ENCODE peak calls at places on chromosomes 3 and 15, in four cellular contexts. X is K562, N is fibroblast of lung, M is GM23248. R is an unnamed sample.

GRCh38 chr3:183613366-183614293 is 21.8 kb upstream of the KLHL24 start:
- DNase-seq in X (no peak), N (no peak), M (peak), R (no peak)

GRCh38 chr15:100718075-100718980 is 115.9 kb downstream of the ASB7 start:
- DNase-seq in M (no peak), X (no peak), N (no peak), R (no peak)

GRCh38 chr3:188817103-188817919 is 354.5 kb upstream of the TPRG1 start:
- DNase-seq in X (no peak), N (no peak), M (no peak), R (no peak)

GRCh38 chr3:155960060-155960459 is 89.6 kb downstream of the GMPS start:
- DNase-seq in X (no peak), N (peak), M (peak), R (no peak)

GRCh38 chr3:170622369-170623159 is 36.7 kb upstream of the SLC7A14 start:
- DNase-seq in X (peak), N (peak), M (peak), R (peak)

GRCh38 chr3:10238330-10238995 is 9.8 kb upstream of the TATDN2 start:
- DNase-seq in X (peak), N (no peak), M (no peak), R (no peak)

GRCh38 chr15:63381301-63382192 is at the start of gene CA12:
- DNase-seq in X (no peak), N (peak), M (peak), R (peak)

GRCh38 chr3:169133178-169134161 is 530.0 kb downstream of the MECOM start:
- DNase-seq in X (no peak), M (peak), N (peak), R (peak)

GRCh38 chr3:64223809-64224570 is 1.3 kb downstream of the PRICKLE2 start:
- DNase-seq in N (peak), M (peak), X (no peak), R (no peak)

GRCh38 chr15:39497759-39498565 is 82.9 kb upstream of the THBS1 start:
- DNase-seq in N (no peak), X (no peak), M (peak), R (no peak)

GRCh38 chr15:88792342-88793282 is 10.6 kb upstream of the ACAN start:
- DNase-seq in N (no peak), M (no peak), X (no peak), R (no peak)

GRCh38 chr3:2967851-2968250 is 142.3 kb downstream of the IL5RA start:
- DNase-seq in M (no peak), N (no peak), X (no peak), R (no peak)

GRCh38 chr3:156472150-156472549 is 82.8 kb downstream of the SSR3 start:
- DNase-seq in N (no peak), X (no peak), M (no peak), R (peak)

GRCh38 chr15:40295297-40295696 is 12.4 kb upstream of the ANKRD63 start:
- DNase-seq in X (no peak), M (no peak), N (no peak), R (no peak)

GRCh38 chr3:30586091-30586805 is 20.2 kb upstream of the TGFBR2 start:
- DNase-seq in M (peak), X (no peak), N (peak), R (no peak)

GRCh38 chr3:184295771-184296170 is 3.3 kb upstream of the PSMD2 start:
- DNase-seq in M (no peak), N (no peak), X (no peak), R (no peak)

GRCh38 chr15:52139599-52140462 is 27.3 kb upstream of the BCL2L10 start:
- DNase-seq in N (peak), X (peak), M (peak), R (peak)

DNA sequence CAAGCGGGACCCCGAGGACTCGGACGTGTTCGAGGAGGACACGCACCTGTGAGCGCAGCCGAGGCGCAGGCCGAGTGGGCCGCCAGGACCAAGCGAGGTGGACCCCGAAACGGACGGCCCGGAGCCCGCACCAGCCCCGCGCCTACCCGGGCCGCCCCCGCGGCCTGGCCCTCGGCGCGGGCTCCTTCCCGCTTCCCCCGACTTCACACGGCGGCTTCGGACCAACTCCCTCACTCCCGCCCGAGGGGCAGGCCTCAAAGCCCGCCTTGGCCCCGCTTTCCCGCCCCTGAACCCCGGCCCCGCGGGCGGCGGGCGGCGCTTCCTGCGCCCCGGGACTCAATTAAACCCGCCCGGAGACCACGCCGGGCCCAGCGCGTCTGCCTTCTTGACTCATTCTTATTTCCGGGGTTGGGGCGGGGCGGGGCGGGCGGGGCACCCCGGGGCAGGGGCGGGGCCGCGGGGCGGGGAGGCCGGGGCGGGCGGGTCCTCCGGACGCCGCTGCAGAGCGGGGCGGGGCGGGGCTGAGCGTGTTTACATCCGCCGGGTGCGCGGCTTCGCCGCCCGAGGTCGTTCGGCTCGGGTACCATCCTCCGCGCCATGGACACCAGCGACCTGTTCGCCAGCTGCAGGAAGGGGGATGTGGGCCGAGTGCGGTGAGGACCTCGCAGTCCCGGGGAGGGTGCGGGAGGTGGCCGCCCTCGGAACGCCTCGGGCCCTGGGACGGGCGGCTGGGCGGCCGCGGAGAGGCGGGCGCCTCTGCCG is at the start of gene ABTB1:
- DNase-seq in N (peak), M (peak), X (peak), R (peak)
- H3K4me3 ChIP-seq in N (peak), M (peak), X (peak), R (peak)

GRCh38 chr15:68894208-68894607 is 36.1 kb upstream of the SPESP1 start:
- DNase-seq in X (no peak), N (no peak), M (no peak), R (no peak)
- TF ChIP-seq EZH2 in X (no peak), N (no peak), M (no peak), R (no peak)

GRCh38 chr3:114760679-114761078 is 386.4 kb downstream of the ZBTB20 start:
- DNase-seq in N (no peak), X (no peak), M (no peak), R (no peak)

GRCh38 chr3:114762144-114762543 is 384.9 kb downstream of the ZBTB20 start:
- DNase-seq in N (no peak), M (no peak), X (no peak), R (no peak)

GRCh38 chr3:114756506-114757279 is 390.4 kb downstream of the ZBTB20 start:
- DNase-seq in X (no peak), N (peak), M (peak), R (no peak)

GRCh38 chr3:114764056-114764492 is 383.0 kb downstream of the ZBTB20 start:
- DNase-seq in X (no peak), M (peak), N (peak), R (peak)

GRCh38 chr3:114758828-114759709 is 388.0 kb downstream of the ZBTB20 start:
- DNase-seq in N (peak), M (peak), X (no peak), R (peak)
- H3K27ac ChIP-seq in N (peak), M (peak), X (no peak), R (no peak)

DNA sequence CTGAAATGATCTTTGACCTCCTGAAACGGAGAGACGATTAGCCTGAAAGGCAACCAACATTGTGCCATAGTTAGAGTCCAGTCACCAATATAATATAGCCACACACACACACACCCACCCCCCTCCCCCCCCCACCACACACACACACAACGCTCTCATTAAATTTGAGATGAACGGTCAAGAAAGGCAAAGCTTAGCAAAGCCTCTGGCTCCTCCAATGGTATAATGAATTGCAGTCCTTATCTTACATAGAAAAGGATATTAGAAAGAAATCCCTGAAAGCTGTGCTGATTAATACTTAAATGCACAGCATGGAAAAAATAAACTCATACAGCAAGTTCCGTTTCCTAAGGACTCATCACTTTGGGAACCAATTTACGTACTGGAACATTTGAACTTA is 881 bp upstream of the ZNF385D start:
- DNase-seq in N (peak), X (no peak), M (peak), R (no peak)
- H3K4me3 ChIP-seq in N (no peak), X (no peak), M (no peak), R (no peak)

DNA sequence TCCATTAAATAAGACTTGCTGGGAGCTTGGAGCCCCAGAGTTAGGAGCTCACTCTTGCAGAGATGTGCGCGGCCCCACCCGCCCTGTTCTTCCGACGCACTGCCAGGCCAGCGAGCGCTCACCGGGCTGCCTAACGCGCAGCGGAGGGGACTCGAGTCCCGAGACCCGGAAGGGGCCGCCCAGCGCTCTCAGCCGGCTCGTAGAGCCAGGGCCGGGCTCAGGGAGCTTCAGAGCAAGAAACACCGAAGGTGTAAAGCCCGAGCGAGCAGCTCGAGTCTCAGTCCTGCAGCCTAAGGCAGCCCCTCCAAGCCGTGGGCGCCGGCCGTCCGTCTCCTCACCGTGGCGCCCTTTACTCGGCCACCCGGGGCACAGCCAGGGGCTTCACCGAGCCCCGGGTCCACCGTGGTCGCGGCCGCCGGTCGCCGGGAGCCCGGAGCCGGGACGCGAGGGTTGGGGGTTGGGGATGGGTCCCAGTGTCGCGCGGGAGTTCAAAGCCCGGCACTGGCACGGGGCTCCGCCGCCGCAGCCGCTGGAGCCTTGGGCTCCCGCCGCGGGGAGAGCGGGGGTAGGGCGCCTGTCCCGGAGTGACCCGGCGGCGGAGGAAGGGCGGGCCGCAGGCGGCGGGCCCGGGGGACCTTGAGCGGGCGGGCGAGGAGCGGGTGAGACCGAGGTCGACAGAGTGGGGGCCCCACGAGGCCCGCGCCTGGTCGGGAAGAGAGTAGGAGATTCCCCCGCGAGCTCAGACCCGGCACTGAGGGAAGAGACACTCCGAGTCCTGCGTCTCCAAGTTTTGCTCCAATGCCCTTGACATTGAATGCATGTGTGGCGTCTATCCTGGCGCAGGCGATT is 26.9 kb upstream of the THRB start:
- DNase-seq in X (peak), N (peak), M (peak), R (peak)
- TF ChIP-seq EZH2 in X (no peak), N (no peak), M (no peak), R (peak)